ENCODE peak calls at places on chromosome 5, in seven cellular contexts. L is tibial artery; G is activated T-helper 1 cell treated with Interleukin-2 at 50 U/mL for 16 hours; B is pancreas; E is stimulated activated CD4-positive, alpha-beta T cell treated with anti-CD3 and anti-CD28 coated beads, Interleukin-2, amount 100 ng/mL, for 48 hours; Z is left ventricle myocardium superior; N is iPS-NIHi11. A is an unnamed sample.

GRCh38 chr5:132259061-132259851 is 1.8 kb downstream of the PDLIM4 start:
- DNase-seq in L (peak), G (no peak), B (peak), E (no peak), Z (peak), N (no peak), A (peak)

GRCh38 chr5:17713301-17713700 is 79.0 kb downstream of the TAF11L14 start:
- DNase-seq in L (no peak), G (no peak), B (no peak), E (no peak), Z (no peak), N (no peak), A (peak)

GRCh38 chr5:157670662-157671591 is at the start of gene C5orf52:
- DNase-seq in L (no peak), G (no peak), B (peak), E (no peak), Z (peak), N (peak), A (peak)

GRCh38 chr5:138661991-138662434 is 86.8 kb upstream of the HSPA9 start:
- DNase-seq in L (no peak), G (no peak), B (no peak), E (no peak), Z (no peak), N (no peak), A (no peak)

GRCh38 chr5:128318691-128319090 is 219.4 kb downstream of the FBN2 start:
- DNase-seq in L (no peak), G (no peak), B (no peak), E (no peak), Z (no peak), N (no peak), A (no peak)

GRCh38 chr5:124702442-124703024 is 43.9 kb downstream of the ZNF608 start:
- DNase-seq in L (no peak), G (no peak), B (no peak), E (no peak), Z (no peak), N (no peak), A (peak)

GRCh38 chr5:33311893-33312292 is 128.9 kb upstream of the TARS1 start:
- DNase-seq in L (no peak), G (no peak), B (no peak), E (no peak), Z (no peak), N (no peak), A (no peak)

GRCh38 chr5:53219610-53220009 is 110.1 kb upstream of the MOCS2 start:
- DNase-seq in L (no peak), G (no peak), B (no peak), E (no peak), Z (no peak), N (no peak), A (no peak)

GRCh38 chr5:157215826-157216167 is 35.2 kb downstream of the ITK start:
- DNase-seq in L (no peak), G (no peak), B (no peak), E (no peak), Z (no peak), N (no peak), A (no peak)

GRCh38 chr5:39024005-39024404 is 50.2 kb downstream of the RICTOR start:
- DNase-seq in L (no peak), G (no peak), B (no peak), E (no peak), Z (peak), N (peak), A (no peak)

GRCh38 chr5:150622157-150622556 is 18.3 kb upstream of the SYNPO start:
- DNase-seq in L (no peak), G (no peak), B (no peak), E (no peak), Z (no peak), N (no peak), A (no peak)

GRCh38 chr5:74063821-74064598 is 438.0 kb downstream of the ARHGEF28 start:
- DNase-seq in L (no peak), G (no peak), B (no peak), E (no peak), Z (no peak), N (no peak), A (peak)

GRCh38 chr5:151699071-151699901 is 12.6 kb upstream of the SPARC start:
- DNase-seq in L (peak), G (no peak), B (peak), E (no peak), Z (peak), N (peak), A (peak)

GRCh38 chr5:68435611-68436010 is 220.1 kb downstream of the PIK3R1 start:
- DNase-seq in L (no peak), G (no peak), B (no peak), E (no peak), Z (no peak), N (no peak), A (no peak)